ENCODE peak calls at places on chromosomes 7 and 10, in eight cellular contexts. One of them, this sample, is unnamed.

GRCh38 chr7:155922507-155922841 is 110.2 kb upstream of the SHH start:
- DNase-seq in GM12892: no peak
- DNase-seq in prostate gland: no peak
- DNase-seq in vagina: no peak
- DNase-seq in HCT116: no peak
- DNase-seq in K562: no peak
- DNase-seq in suprapubic skin: no peak
- DNase-seq in stomach: no peak
- DNase-seq in this sample: no peak

GRCh38 chr7:133027397-133027796 is 54.5 kb downstream of the CHCHD3 start:
- DNase-seq in suprapubic skin: no peak
- DNase-seq in stomach: no peak
- DNase-seq in K562: no peak
- DNase-seq in vagina: no peak
- DNase-seq in prostate gland: no peak
- DNase-seq in GM12892: no peak
- DNase-seq in HCT116: no peak
- DNase-seq in this sample: no peak

GRCh38 chr7:35624299-35625186 is 70.4 kb downstream of the HERPUD2 start:
- DNase-seq in prostate gland: no peak
- DNase-seq in suprapubic skin: no peak
- DNase-seq in HCT116: peak; percentile 23
- DNase-seq in stomach: peak; percentile 28
- DNase-seq in K562: peak; percentile 69
- DNase-seq in vagina: no peak
- DNase-seq in GM12892: peak; percentile 20
- DNase-seq in this sample: peak; percentile 22

GRCh38 chr7:116876664-116877442 is 14.5 kb downstream of the CAPZA2 start:
- DNase-seq in vagina: no peak
- DNase-seq in stomach: peak; percentile 79
- DNase-seq in suprapubic skin: no peak
- DNase-seq in HCT116: no peak
- DNase-seq in prostate gland: no peak
- DNase-seq in GM12892: no peak
- DNase-seq in K562: peak; percentile 88
- DNase-seq in this sample: no peak

GRCh38 chr7:50330701-50331100 is 26.2 kb downstream of the IKZF1 start:
- DNase-seq in GM12892: no peak
- DNase-seq in stomach: no peak
- DNase-seq in suprapubic skin: no peak
- DNase-seq in K562: no peak
- DNase-seq in prostate gland: no peak
- DNase-seq in vagina: no peak
- DNase-seq in HCT116: no peak
- DNase-seq in this sample: no peak

GRCh38 chr7:134632937-134633540 is 13.6 kb upstream of the BPGM start:
- DNase-seq in HCT116: peak; percentile 51
- DNase-seq in GM12892: no peak
- DNase-seq in stomach: no peak
- DNase-seq in vagina: no peak
- DNase-seq in prostate gland: no peak
- DNase-seq in suprapubic skin: no peak
- DNase-seq in K562: peak; percentile 54
- DNase-seq in this sample: no peak

GRCh38 chr7:130065500-130066152 is 4.7 kb upstream of the KLHDC10 start:
- DNase-seq in prostate gland: no peak
- DNase-seq in vagina: no peak
- DNase-seq in GM12892: no peak
- DNase-seq in K562: no peak
- DNase-seq in suprapubic skin: no peak
- DNase-seq in stomach: no peak
- DNase-seq in HCT116: no peak
- DNase-seq in this sample: no peak

GRCh38 chr10:81414038-81414437 is 461.0 kb upstream of the NRG3 start:
- DNase-seq in HCT116: no peak
- DNase-seq in suprapubic skin: no peak
- DNase-seq in stomach: no peak
- DNase-seq in vagina: no peak
- DNase-seq in K562: no peak
- DNase-seq in GM12892: no peak
- DNase-seq in prostate gland: no peak
- DNase-seq in this sample: no peak

GRCh38 chr7:120785056-120785455 is 72.9 kb downstream of the TSPAN12 start:
- DNase-seq in HCT116: no peak
- DNase-seq in suprapubic skin: no peak
- DNase-seq in stomach: no peak
- DNase-seq in GM12892: no peak
- DNase-seq in K562: no peak
- DNase-seq in vagina: no peak
- DNase-seq in prostate gland: no peak
- DNase-seq in this sample: no peak

GRCh38 chr10:26970667-26971066 is 109.9 kb upstream of the ABI1 start:
- DNase-seq in K562: no peak
- DNase-seq in GM12892: no peak
- DNase-seq in stomach: no peak
- DNase-seq in suprapubic skin: no peak
- DNase-seq in vagina: no peak
- DNase-seq in prostate gland: no peak
- DNase-seq in HCT116: no peak
- DNase-seq in this sample: no peak

DNA sequence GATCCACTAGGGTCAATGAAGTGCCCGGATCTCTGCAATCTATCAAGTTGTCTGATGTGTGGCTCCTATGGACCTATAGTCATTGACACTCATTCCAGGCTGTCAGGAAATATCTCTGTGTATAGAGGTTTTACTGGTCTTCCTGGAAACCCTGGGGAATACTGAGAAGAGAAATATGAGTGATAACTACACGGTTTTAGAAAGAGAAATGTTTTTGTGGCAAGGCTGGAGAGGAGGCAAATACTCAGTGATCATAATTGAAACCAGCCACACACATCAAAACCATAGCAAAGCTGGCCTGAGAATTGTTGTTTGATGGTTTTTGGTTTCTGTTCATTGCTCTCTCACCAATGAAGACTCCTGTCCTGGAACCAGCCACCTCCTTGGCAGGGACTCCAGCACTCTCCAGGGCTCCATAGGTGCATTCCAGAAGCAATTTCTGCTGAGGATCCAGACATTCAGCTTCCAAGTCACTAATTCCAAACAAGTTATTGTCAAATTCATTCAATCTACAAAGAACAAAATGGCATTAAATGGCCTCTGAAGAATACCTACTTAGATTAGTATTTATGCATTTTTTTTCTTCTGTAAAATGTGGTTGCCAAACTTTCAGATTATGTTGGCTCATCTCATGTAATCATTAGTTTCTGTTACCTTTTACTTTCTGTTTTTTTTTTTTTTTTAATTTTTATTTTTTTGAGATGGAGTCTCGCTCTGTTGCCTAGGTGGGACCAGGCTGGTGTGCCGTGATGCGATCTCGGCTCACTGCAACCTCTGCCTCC is 108.6 kb upstream of the ABI1 start:
- DNase-seq in stomach: no peak
- DNase-seq in prostate gland: no peak
- DNase-seq in HCT116: no peak
- DNase-seq in suprapubic skin: no peak
- DNase-seq in vagina: no peak
- DNase-seq in K562: no peak
- DNase-seq in GM12892: peak; percentile 13
- DNase-seq in this sample: no peak
- TF ChIP-seq POLR2AphosphoS5 in stomach: no peak
- TF ChIP-seq POLR2AphosphoS5 in prostate gland: no peak
- TF ChIP-seq POLR2AphosphoS5 in HCT116: no peak
- TF ChIP-seq POLR2AphosphoS5 in suprapubic skin: no peak
- TF ChIP-seq POLR2AphosphoS5 in vagina: no peak
- TF ChIP-seq POLR2AphosphoS5 in K562: no peak
- TF ChIP-seq POLR2AphosphoS5 in GM12892: no peak
- TF ChIP-seq POLR2AphosphoS5 in this sample: no peak

GRCh38 chr7:1484569-1484968 is 19.6 kb downstream of the INTS1 start:
- DNase-seq in HCT116: no peak
- DNase-seq in prostate gland: no peak
- DNase-seq in suprapubic skin: no peak
- DNase-seq in K562: no peak
- DNase-seq in stomach: no peak
- DNase-seq in GM12892: no peak
- DNase-seq in vagina: no peak
- DNase-seq in this sample: peak; percentile 52

GRCh38 chr7:1483536-1484505 is 20.4 kb downstream of the INTS1 start:
- DNase-seq in suprapubic skin: no peak
- DNase-seq in GM12892: no peak
- DNase-seq in vagina: no peak
- DNase-seq in stomach: no peak
- DNase-seq in HCT116: no peak
- DNase-seq in K562: no peak
- DNase-seq in prostate gland: no peak
- DNase-seq in this sample: no peak

GRCh38 chr7:1485156-1485555 is 19.0 kb downstream of the INTS1 start:
- DNase-seq in stomach: no peak
- DNase-seq in prostate gland: no peak
- DNase-seq in GM12892: no peak
- DNase-seq in K562: no peak
- DNase-seq in vagina: no peak
- DNase-seq in HCT116: no peak
- DNase-seq in suprapubic skin: no peak
- DNase-seq in this sample: no peak

GRCh38 chr7:1481300-1481699 is 22.0 kb upstream of the MICALL2 start:
- DNase-seq in vagina: no peak
- DNase-seq in stomach: no peak
- DNase-seq in K562: no peak
- DNase-seq in prostate gland: no peak
- DNase-seq in suprapubic skin: no peak
- DNase-seq in HCT116: no peak
- DNase-seq in GM12892: no peak
- DNase-seq in this sample: no peak

DNA sequence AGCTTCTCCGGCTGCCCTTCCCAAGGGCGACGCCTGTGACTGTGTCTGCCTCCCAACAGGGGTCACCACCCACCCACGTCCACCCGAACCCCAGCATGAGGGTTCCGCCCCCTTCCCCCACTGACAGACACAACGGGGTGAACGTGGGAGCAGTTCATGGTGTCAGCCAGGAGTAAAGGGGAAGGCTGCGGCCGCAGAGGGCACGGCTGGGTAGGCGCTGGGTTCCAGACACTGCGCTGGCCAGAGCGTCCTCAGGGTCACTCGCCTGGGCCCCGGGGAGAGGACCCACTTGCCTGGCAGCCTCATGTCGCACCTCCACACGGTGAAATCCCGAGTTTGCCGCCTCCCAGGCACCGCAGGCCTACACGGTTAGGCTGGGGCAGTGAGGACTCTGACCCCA is 21.1 kb downstream of the INTS1 start:
- DNase-seq in GM12892: no peak
- DNase-seq in suprapubic skin: no peak
- DNase-seq in stomach: no peak
- DNase-seq in HCT116: no peak
- DNase-seq in vagina: no peak
- DNase-seq in prostate gland: no peak
- DNase-seq in K562: no peak
- DNase-seq in this sample: no peak
- TF ChIP-seq POLR2A in GM12892: no peak
- TF ChIP-seq POLR2A in suprapubic skin: no peak
- TF ChIP-seq POLR2A in stomach: no peak
- TF ChIP-seq POLR2A in HCT116: no peak
- TF ChIP-seq POLR2A in vagina: no peak
- TF ChIP-seq POLR2A in prostate gland: no peak
- TF ChIP-seq POLR2A in K562: no peak
- TF ChIP-seq POLR2A in this sample: no peak

GRCh38 chr7:139441961-139442360 is 41.5 kb downstream of the KLRG2 start:
- DNase-seq in vagina: no peak
- DNase-seq in prostate gland: peak; percentile 24
- DNase-seq in K562: no peak
- DNase-seq in HCT116: no peak
- DNase-seq in suprapubic skin: no peak
- DNase-seq in stomach: no peak
- DNase-seq in GM12892: no peak
- DNase-seq in this sample: no peak
- TF ChIP-seq POLR2AphosphoS5 in vagina: no peak
- TF ChIP-seq POLR2AphosphoS5 in prostate gland: no peak
- TF ChIP-seq POLR2AphosphoS5 in K562: no peak
- TF ChIP-seq POLR2AphosphoS5 in HCT116: no peak
- TF ChIP-seq POLR2AphosphoS5 in suprapubic skin: no peak
- TF ChIP-seq POLR2AphosphoS5 in stomach: no peak
- TF ChIP-seq POLR2AphosphoS5 in GM12892: no peak
- TF ChIP-seq POLR2AphosphoS5 in this sample: no peak

GRCh38 chr10:69089638-69090599 is 2.0 kb downstream of the SRGN start:
- DNase-seq in vagina: no peak
- DNase-seq in prostate gland: no peak
- DNase-seq in HCT116: no peak
- DNase-seq in GM12892: no peak
- DNase-seq in suprapubic skin: no peak
- DNase-seq in stomach: peak; percentile 51
- DNase-seq in K562: no peak
- DNase-seq in this sample: no peak

GRCh38 chr10:69086131-69086530 is 1.8 kb upstream of the SRGN start:
- DNase-seq in HCT116: no peak
- DNase-seq in suprapubic skin: no peak
- DNase-seq in stomach: no peak
- DNase-seq in GM12892: no peak
- DNase-seq in prostate gland: no peak
- DNase-seq in vagina: no peak
- DNase-seq in K562: no peak
- DNase-seq in this sample: no peak

GRCh38 chr10:69088801-69089501 is 1.0 kb downstream of the SRGN start:
- DNase-seq in prostate gland: no peak
- DNase-seq in stomach: no peak
- DNase-seq in vagina: no peak
- DNase-seq in K562: peak; percentile 57
- DNase-seq in GM12892: no peak
- DNase-seq in HCT116: no peak
- DNase-seq in suprapubic skin: no peak
- DNase-seq in this sample: no peak

GRCh38 chr10:69088471-69088769 is 517 bp downstream of the SRGN start:
- DNase-seq in vagina: no peak
- DNase-seq in stomach: no peak
- DNase-seq in GM12892: no peak
- DNase-seq in suprapubic skin: no peak
- DNase-seq in HCT116: no peak
- DNase-seq in K562: no peak
- DNase-seq in prostate gland: no peak
- DNase-seq in this sample: no peak

DNA sequence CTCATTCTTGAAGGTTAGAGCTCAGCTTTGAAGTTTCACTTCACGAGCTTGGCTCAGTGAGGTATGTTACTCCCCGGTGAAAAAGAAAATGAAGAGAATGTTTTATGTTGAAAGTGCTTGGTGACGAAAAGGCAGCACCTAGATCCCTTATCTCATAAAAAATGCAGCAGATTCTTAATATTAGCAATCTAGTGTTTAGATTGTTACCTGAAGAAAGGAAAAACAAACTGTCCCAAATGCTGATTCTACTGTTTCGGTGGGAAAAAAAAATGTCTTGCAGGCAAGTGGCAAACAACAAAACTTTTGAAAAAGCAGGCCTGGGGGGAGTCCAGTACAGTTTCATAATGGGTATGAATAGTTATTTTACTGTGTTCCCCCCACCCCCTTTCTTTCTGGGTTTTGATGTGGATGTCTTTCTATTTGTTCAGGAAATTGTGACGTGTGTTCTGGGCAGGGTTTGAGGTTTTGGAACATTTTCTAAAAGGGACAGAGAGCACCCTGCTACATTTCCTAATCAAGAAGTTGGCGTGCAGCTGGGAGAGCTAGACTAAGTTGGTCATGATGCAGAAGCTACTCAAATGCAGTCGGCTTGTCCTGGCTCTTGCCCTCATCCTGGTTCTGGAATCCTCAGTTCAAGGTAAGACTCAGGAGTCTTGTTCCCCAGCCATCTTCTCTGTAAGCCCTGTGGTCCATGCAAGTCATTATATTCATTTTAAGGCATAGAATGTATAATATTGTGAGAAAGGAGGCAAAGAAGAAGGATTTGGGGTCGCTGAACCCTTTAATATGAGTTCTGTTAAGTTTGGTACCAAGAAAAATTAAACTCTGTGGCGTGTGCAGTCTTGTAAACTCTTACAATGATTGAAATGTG is at the start of gene SRGN:
- DNase-seq in K562: no peak
- DNase-seq in prostate gland: peak; percentile 58
- DNase-seq in GM12892: peak; percentile 28
- DNase-seq in stomach: peak; percentile 70
- DNase-seq in vagina: peak; percentile 90
- DNase-seq in suprapubic skin: peak; percentile 82
- DNase-seq in HCT116: no peak
- DNase-seq in this sample: no peak
- TF ChIP-seq POLR2A in K562: peak; percentile 96
- TF ChIP-seq POLR2A in prostate gland: no peak
- TF ChIP-seq POLR2A in GM12892: peak; percentile 99
- TF ChIP-seq POLR2A in stomach: no peak
- TF ChIP-seq POLR2A in vagina: no peak
- TF ChIP-seq POLR2A in suprapubic skin: peak; percentile 84
- TF ChIP-seq POLR2A in HCT116: no peak
- TF ChIP-seq POLR2A in this sample: peak; percentile 97

This sample was measured in upper lobe of left lung.